ENCODE peak calls at places on chromosomes 2 and 18, in seven cellular contexts. W, I, L, G, P, R and X are unnamed samples.
A peak's percentile ranks its signal among the peaks of the same experiment; 100 is the strongest.

GRCh38 chr2:98929920-98930319 is 6.1 kb downstream of the CRACDL start:
- DNase-seq in W (no peak), I (no peak), L (no peak), G (no peak), P (no peak), R (no peak), X (no peak)

GRCh38 chr18:48022531-48023330 is 92.3 kb upstream of the SMAD2 start:
- DNase-seq in W (peak; percentile 58), I (peak; percentile 12), L (peak; percentile 59), G (no peak), P (peak; percentile 50), R (peak; percentile 62), X (no peak)

GRCh38 chr2:224400174-224400810 is 1.6 kb downstream of the FAM124B start:
- DNase-seq in W (no peak), I (no peak), L (no peak), G (no peak), P (no peak), R (no peak), X (no peak)

GRCh38 chr2:222837643-222838056 is 23.2 kb upstream of the ACSL3 start:
- DNase-seq in W (no peak), I (no peak), L (peak; percentile 63), G (peak; percentile 75), P (no peak), R (no peak), X (no peak)

GRCh38 chr2:1849450-1849849 is 105.1 kb upstream of the PXDN start:
- DNase-seq in W (no peak), I (no peak), L (no peak), G (no peak), P (no peak), R (no peak), X (no peak)

GRCh38 chr2:140808816-140809215 is 1322.0 kb downstream of the LRP1B start:
- DNase-seq in W (no peak), I (no peak), L (peak; percentile 8), G (no peak), P (no peak), R (peak; percentile 31), X (no peak)

GRCh38 chr2:27566628-27567027 is 16.2 kb upstream of the ZNF512 start:
- DNase-seq in W (no peak), I (no peak), L (no peak), G (no peak), P (no peak), R (no peak), X (no peak)

GRCh38 chr2:237920673-237921072 is 46.1 kb upstream of the UBE2F start:
- DNase-seq in W (no peak), I (no peak), L (no peak), G (no peak), P (no peak), R (no peak), X (no peak)

GRCh38 chr2:47373747-47374146 is 29.2 kb upstream of the MSH2 start:
- DNase-seq in W (peak; percentile 71), I (no peak), L (peak; percentile 83), G (no peak), P (peak; percentile 52), R (no peak), X (no peak)

GRCh38 chr2:218886461-218886947 is 5.9 kb downstream of the WNT10A start:
- DNase-seq in W (peak; percentile 92), I (no peak), L (no peak), G (no peak), P (no peak), R (no peak), X (no peak)

GRCh38 chr2:47724221-47724981 is 58.5 kb upstream of the MSH6 start:
- DNase-seq in W (no peak), I (peak; percentile 100), L (no peak), G (no peak), P (no peak), R (no peak), X (no peak)

GRCh38 chr2:227411320-227411989 is 23.7 kb upstream of the SCYGR1 start:
- DNase-seq in W (no peak), I (peak; percentile 94), L (no peak), G (no peak), P (no peak), R (no peak), X (no peak)

GRCh38 chr18:74796928-74797576 is 199.4 kb downstream of the ZNF407 start:
- DNase-seq in W (peak; percentile 60), I (peak; percentile 40), L (peak; percentile 24), G (peak; percentile 36), P (no peak), R (peak; percentile 8), X (no peak)

GRCh38 chr2:50347355-50348044 is 684.4 kb downstream of the NRXN1 start:
- DNase-seq in W (peak; percentile 69), I (no peak), L (no peak), G (no peak), P (no peak), R (no peak), X (peak; percentile 68)

GRCh38 chr2:74481961-74482800 is 617 bp downstream of the CCDC142 start:
- DNase-seq in W (peak; percentile 75), I (no peak), L (no peak), G (no peak), P (peak; percentile 55), R (no peak), X (peak; percentile 84)

GRCh38 chr18:61948196-61948800 is 55.5 kb upstream of the RNF152 start:
- DNase-seq in W (no peak), I (no peak), L (no peak), G (no peak), P (no peak), R (no peak), X (no peak)

GRCh38 chr2:199760574-199760973 is 90.4 kb downstream of the FTCDNL1 start:
- DNase-seq in W (no peak), I (no peak), L (no peak), G (no peak), P (no peak), R (no peak), X (no peak)
- TF ChIP-seq SIN3A in W (no peak), I (no peak), L (no peak), G (no peak), P (no peak), R (no peak), X (no peak)

GRCh38 chr2:40147360-40147759 is 304.5 kb downstream of the SLC8A1 start:
- DNase-seq in W (no peak), I (no peak), L (no peak), G (no peak), P (no peak), R (no peak), X (no peak)
- TF ChIP-seq SIN3A in W (no peak), I (no peak), L (no peak), G (no peak), P (no peak), R (no peak), X (no peak)

DNA sequence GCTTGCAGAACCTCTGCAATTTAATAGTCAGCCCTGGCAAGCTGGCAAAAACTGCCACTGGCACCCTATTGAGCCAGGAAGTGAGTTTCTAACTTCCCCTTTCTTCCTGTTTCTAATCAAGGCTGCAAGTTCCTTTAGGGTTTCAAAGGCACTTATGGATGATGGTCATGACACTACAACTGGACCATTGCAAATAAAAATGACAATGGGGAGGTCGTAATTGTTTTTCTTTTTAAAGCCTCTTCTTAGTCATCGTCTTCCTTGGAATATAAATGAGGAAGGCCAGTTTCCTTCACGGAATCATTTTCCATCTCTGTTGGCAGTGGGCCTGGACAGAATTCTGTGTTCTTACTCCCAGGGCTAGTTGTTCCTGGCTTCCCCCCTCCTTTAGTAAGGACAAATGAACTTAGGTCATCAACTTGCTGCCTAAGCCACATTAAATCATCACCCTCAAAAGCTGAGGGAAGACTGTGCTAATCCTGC is 35.8 kb downstream of the SH3RF3 start:
- DNase-seq in W (no peak), I (no peak), L (no peak), G (no peak), P (no peak), R (no peak), X (no peak)
- TF ChIP-seq SIN3A in W (no peak), I (no peak), L (no peak), G (no peak), P (no peak), R (no peak), X (no peak)

GRCh38 chr18:79952996-79953559 is 1.6 kb upstream of the SLC66A2 start:
- DNase-seq in W (no peak), I (no peak), L (no peak), G (no peak), P (no peak), R (no peak), X (peak; percentile 73)
- TF ChIP-seq SIN3A in W (no peak), I (no peak), L (no peak), G (peak; percentile 10), P (no peak), R (no peak), X (no peak)